ENCODE peak calls at places on chromosomes 12 and 14, in nine cellular contexts. B is heart left ventricle; D is fibroblast of pulmonary artery; G is thoracic aorta; W is activated CD8-positive, alpha-beta T cell treated with anti-CD3 and anti-CD28 coated beads for 36 hours; F is nephron progenitor cell; E is dorsolateral prefrontal cortex; U is AG04450; L is PC-3. A is an unnamed sample.
A peak's percentile ranks its signal among the peaks of the same experiment; 100 is the strongest.

GRCh38 chr14:96039633-96040311 is 610 bp downstream of the C14orf132 start:
- DNase-seq in B (peak; percentile 31), D (peak; percentile 28), G (no peak), W (peak; percentile 29), F (peak; percentile 67), E (no peak), U (no peak), L (no peak), A (no peak)

GRCh38 chr12:75561921-75562320 is 50.5 kb upstream of the KRR1 start:
- DNase-seq in B (no peak), D (no peak), G (no peak), W (no peak), F (no peak), E (no peak), U (no peak), L (no peak), A (no peak)

GRCh38 chr14:26137161-26137560 is 460.7 kb downstream of the NOVA1 start:
- DNase-seq in B (no peak), D (no peak), G (no peak), W (peak; percentile 3), F (peak; percentile 2), E (no peak), U (no peak), L (no peak), A (no peak)

GRCh38 chr12:81034926-81035325 is 43.0 kb upstream of the ACSS3 start:
- DNase-seq in B (no peak), D (no peak), G (no peak), W (no peak), F (no peak), E (no peak), U (no peak), L (no peak), A (no peak)

GRCh38 chr14:102870994-102871831 is 51.2 kb upstream of the AMN start:
- DNase-seq in B (peak; percentile 38), D (no peak), G (no peak), W (no peak), F (no peak), E (no peak), U (no peak), L (no peak), A (no peak)

GRCh38 chr12:20368653-20369163 is 371 bp downstream of the PDE3A start:
- DNase-seq in B (peak; percentile 53), D (peak; percentile 56), G (no peak), W (no peak), F (peak; percentile 59), E (no peak), U (no peak), L (no peak), A (peak; percentile 6)

GRCh38 chr12:111450676-111451075 is 45.0 kb downstream of the SH2B3 start:
- DNase-seq in B (no peak), D (no peak), G (no peak), W (no peak), F (no peak), E (peak; percentile 35), U (no peak), L (no peak), A (no peak)

GRCh38 chr12:49019435-49020317 is 1.1 kb upstream of the PRKAG1 start:
- DNase-seq in B (no peak), D (peak; percentile 38), G (no peak), W (peak; percentile 80), F (peak; percentile 36), E (no peak), U (no peak), L (peak; percentile 41), A (peak; percentile 70)

GRCh38 chr12:87953257-87953860 is 75.8 kb downstream of the C12orf50 start:
- DNase-seq in B (no peak), D (peak; percentile 69), G (no peak), W (no peak), F (peak; percentile 26), E (no peak), U (peak; percentile 36), L (peak; percentile 53), A (peak; percentile 20)

GRCh38 chr12:127500513-127500912 is 766.5 kb upstream of the TMEM132C start:
- DNase-seq in B (no peak), D (no peak), G (no peak), W (no peak), F (no peak), E (no peak), U (no peak), L (no peak), A (no peak)

GRCh38 chr14:99745307-99745951 is 47.8 kb upstream of the EML1 start:
- DNase-seq in B (no peak), D (no peak), G (no peak), W (no peak), F (no peak), E (no peak), U (peak; percentile 97), L (no peak), A (no peak)

GRCh38 chr12:124683330-124683662 is 115.9 kb upstream of the NCOR2 start:
- DNase-seq in B (peak; percentile 35), D (no peak), G (no peak), W (no peak), F (no peak), E (no peak), U (no peak), L (peak; percentile 90), A (no peak)

GRCh38 chr12:117033382-117034045 is 65.7 kb downstream of the TESC start:
- DNase-seq in B (peak; percentile 42), D (no peak), G (no peak), W (no peak), F (no peak), E (peak; percentile 46), U (no peak), L (no peak), A (no peak)

GRCh38 chr14:76887196-76887595 is 61.0 kb downstream of the LRRC74A start:
- DNase-seq in B (no peak), D (peak; percentile 18), G (no peak), W (no peak), F (no peak), E (no peak), U (no peak), L (no peak), A (no peak)

GRCh38 chr12:107749094-107749493 is 11.8 kb downstream of the PRDM4 start:
- DNase-seq in B (no peak), D (peak; percentile 14), G (no peak), W (no peak), F (no peak), E (no peak), U (no peak), L (peak; percentile 66), A (no peak)

GRCh38 chr12:123972448-123973401 is at the start of the genes CCDC92 and ZNF664:
- DNase-seq in B (peak; percentile 95), D (peak; percentile 90), G (peak; percentile 62), W (peak; percentile 93), F (peak; percentile 98), E (peak; percentile 83), U (peak; percentile 80), L (peak; percentile 96), A (peak; percentile 98)

GRCh38 chr12:120466560-120467315 is 2.8 kb downstream of the SRSF9 start:
- DNase-seq in B (peak; percentile 45), D (peak; percentile 57), G (no peak), W (peak; percentile 65), F (peak; percentile 52), E (no peak), U (no peak), L (peak; percentile 71), A (no peak)
- TF ChIP-seq CTCF in B (peak; percentile 57), D (peak; percentile 64), G (peak; percentile 32), W (peak; percentile 64), F (peak; percentile 52), E (peak; percentile 43), U (peak; percentile 65), L (peak; percentile 82), A (peak; percentile 62)

GRCh38 chr14:93788557-93789365 is 476 bp upstream of the PRIMA1 start:
- DNase-seq in B (peak; percentile 55), D (no peak), G (no peak), W (no peak), F (peak; percentile 64), E (peak; percentile 55), U (no peak), L (peak; percentile 12), A (no peak)
- TF ChIP-seq CTCF in B (peak; percentile 59), D (no peak), G (peak; percentile 63), W (no peak), F (peak; percentile 8), E (peak; percentile 61), U (no peak), L (peak; percentile 26), A (no peak)

GRCh38 chr14:86035882-86036281 is 505.9 kb downstream of the FLRT2 start:
- DNase-seq in B (no peak), D (peak; percentile 27), G (no peak), W (peak; percentile 10), F (peak; percentile 18), E (no peak), U (no peak), L (peak; percentile 34), A (peak; percentile 3)
- TF ChIP-seq CTCF in B (peak; percentile 18), D (peak; percentile 60), G (no peak), W (no peak), F (peak; percentile 47), E (no peak), U (peak; percentile 39), L (peak; percentile 33), A (peak; percentile 44)

GRCh38 chr12:132429122-132429931 is 60.6 kb upstream of the FBRSL1 start:
- DNase-seq in B (no peak), D (no peak), G (no peak), W (no peak), F (no peak), E (no peak), U (no peak), L (no peak), A (no peak)

GRCh38 chr12:132427999-132428871 is 61.7 kb upstream of the FBRSL1 start:
- DNase-seq in B (no peak), D (no peak), G (no peak), W (no peak), F (no peak), E (no peak), U (no peak), L (no peak), A (no peak)

GRCh38 chr12:132428872-132429121 is 61.2 kb upstream of the FBRSL1 start:
- DNase-seq in B (no peak), D (no peak), G (no peak), W (no peak), F (no peak), E (no peak), U (no peak), L (no peak), A (no peak)

GRCh38 chr12:132430838-132431826 is 58.8 kb upstream of the FBRSL1 start:
- DNase-seq in B (no peak), D (no peak), G (no peak), W (no peak), F (no peak), E (no peak), U (no peak), L (no peak), A (no peak)

DNA sequence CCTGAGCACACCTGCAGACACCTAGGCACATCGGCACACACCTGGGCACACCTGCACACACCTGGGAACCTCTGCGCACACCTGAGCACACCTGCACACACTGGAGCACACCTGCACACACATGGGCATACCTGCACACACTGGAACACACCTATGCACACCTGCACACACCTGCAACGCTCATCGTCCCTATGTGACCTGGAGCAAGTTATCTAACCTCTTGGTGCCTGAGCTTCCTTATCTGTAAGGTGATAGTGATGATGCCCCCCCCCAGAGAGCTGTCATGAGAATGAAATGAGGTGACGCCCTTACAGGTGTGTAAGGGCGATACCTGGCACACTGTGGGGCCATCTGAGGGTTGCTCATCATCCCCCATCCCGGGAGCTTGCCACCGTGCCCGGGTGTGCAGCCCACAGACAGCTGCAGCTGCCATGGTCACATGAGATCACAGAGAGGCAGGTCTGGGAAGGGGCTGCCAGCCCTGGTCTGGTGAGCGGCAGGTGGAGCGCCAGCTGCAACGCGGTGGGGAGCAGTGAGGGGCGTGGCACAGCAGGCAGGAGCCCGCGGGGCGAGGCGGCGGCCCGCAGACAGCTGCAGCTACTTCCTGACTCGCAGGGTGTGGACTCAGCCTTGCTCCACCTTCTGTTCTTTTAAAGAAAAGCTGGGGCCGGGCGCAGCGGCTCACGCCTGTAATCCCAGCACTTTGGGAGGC is 59.9 kb upstream of the FBRSL1 start:
- DNase-seq in B (no peak), D (no peak), G (no peak), W (peak; percentile 66), F (peak; percentile 46), E (no peak), U (no peak), L (peak; percentile 67), A (peak; percentile 77)
- TF ChIP-seq CTCF in B (no peak), D (no peak), G (no peak), W (no peak), F (no peak), E (no peak), U (no peak), L (no peak), A (no peak)

A was measured in GM10248.